ENCODE peak calls at places on chromosomes 11 and 22, in six cellular contexts. K is tibial nerve, R is body of pancreas, D is stomach, U is ovary, E is spleen. Z is an unnamed sample.

GRCh38 chr11:47912843-47913437 is 64.8 kb upstream of the NUP160 start:
- DNase-seq in K (no peak), R (no peak), D (no peak), U (no peak), E (no peak), Z (no peak)

GRCh38 chr11:58928082-58928574 is 11.2 kb upstream of the GLYATL1 start:
- DNase-seq in K (no peak), R (no peak), D (no peak), U (no peak), E (no peak), Z (no peak)

GRCh38 chr11:122199661-122200060 is 83.6 kb upstream of the BLID start:
- DNase-seq in K (no peak), R (no peak), D (no peak), U (no peak), E (no peak), Z (no peak)

GRCh38 chr11:12683857-12684256 is 9.6 kb downstream of the TEAD1 start:
- DNase-seq in K (no peak), R (no peak), D (no peak), U (no peak), E (no peak), Z (no peak)

GRCh38 chr11:32438346-32438882 is 3.1 kb upstream of the WT1 start:
- DNase-seq in K (no peak), R (no peak), D (no peak), U (no peak), E (no peak), Z (no peak)

GRCh38 chr11:56521955-56522354 is 21.1 kb downstream of the OR5M11 start:
- DNase-seq in K (no peak), R (no peak), D (no peak), U (no peak), E (no peak), Z (no peak)

GRCh38 chr22:25760294-25760693 is 18.3 kb downstream of the MYO18B start:
- DNase-seq in K (no peak), R (no peak), D (no peak), U (no peak), E (no peak), Z (no peak)

GRCh38 chr11:62588966-62589637 is 2.2 kb downstream of the TUT1 start:
- DNase-seq in K (no peak), R (no peak), D (no peak), U (peak; percentile 14), E (peak; percentile 47), Z (no peak)

GRCh38 chr11:34758262-34758661 is 137.4 kb downstream of the EHF start:
- DNase-seq in K (no peak), R (no peak), D (no peak), U (no peak), E (no peak), Z (peak; percentile 63)

GRCh38 chr11:73085189-73085875 is 56.8 kb downstream of the FCHSD2 start:
- DNase-seq in K (no peak), R (no peak), D (no peak), U (no peak), E (no peak), Z (no peak)

GRCh38 chr22:27207907-27208306 is 550.5 kb downstream of the MIAT start:
- DNase-seq in K (no peak), R (no peak), D (no peak), U (no peak), E (no peak), Z (no peak)

GRCh38 chr11:29272019-29272654 is 744.7 kb downstream of the KCNA4 start:
- DNase-seq in K (no peak), R (no peak), D (no peak), U (no peak), E (no peak), Z (no peak)

GRCh38 chr11:134124660-134125451 is 56.0 kb downstream of the JAM3 start:
- DNase-seq in K (peak; percentile 40), R (peak; percentile 28), D (peak; percentile 40), U (peak; percentile 38), E (peak; percentile 76), Z (peak; percentile 57)

GRCh38 chr11:123408619-123409455 is 21.2 kb upstream of the GRAMD1B start:
- DNase-seq in K (no peak), R (no peak), D (no peak), U (no peak), E (no peak), Z (no peak)

GRCh38 chr11:123407996-123408597 is 22.0 kb upstream of the GRAMD1B start:
- DNase-seq in K (no peak), R (no peak), D (no peak), U (no peak), E (no peak), Z (no peak)

GRCh38 chr11:123409456-123409801 is 20.6 kb upstream of the GRAMD1B start:
- DNase-seq in K (no peak), R (no peak), D (no peak), U (no peak), E (no peak), Z (no peak)

GRCh38 chr11:123407124-123407995 is 22.7 kb upstream of the GRAMD1B start:
- DNase-seq in K (no peak), R (peak; percentile 70), D (peak; percentile 73), U (peak; percentile 74), E (no peak), Z (peak; percentile 68)

DNA sequence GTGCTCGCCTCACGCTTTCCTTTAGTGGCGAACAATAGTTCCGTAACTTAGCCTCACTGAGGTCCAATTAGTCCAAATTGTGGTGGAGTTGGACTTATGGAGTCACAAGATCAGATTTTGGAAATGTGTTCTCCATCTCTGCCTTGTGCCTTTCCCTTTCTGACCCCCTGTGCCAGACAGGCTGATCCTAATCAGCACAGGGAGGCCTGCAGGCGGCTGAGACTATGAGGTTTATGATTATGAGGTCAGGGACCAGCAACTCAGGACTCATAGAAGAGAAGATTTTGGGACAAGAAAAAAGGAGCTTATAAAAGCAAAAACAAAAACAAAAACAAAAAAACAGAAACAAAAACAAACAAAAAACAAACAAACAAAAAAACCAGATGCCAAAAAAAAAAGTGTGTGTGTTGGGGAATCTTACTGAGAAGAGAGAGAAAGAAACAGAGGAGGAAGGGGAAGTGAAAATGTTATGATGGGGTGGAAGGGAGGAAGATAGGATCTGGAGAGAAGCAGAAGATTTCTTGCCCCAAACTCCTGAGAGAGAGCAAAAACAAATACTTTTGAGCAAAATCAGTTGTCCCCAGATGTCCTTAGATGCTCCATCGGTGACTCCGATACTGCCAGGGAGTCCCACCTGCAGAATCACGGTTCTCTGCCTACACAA is 20.1 kb upstream of the GRAMD1B start:
- DNase-seq in K (no peak), R (no peak), D (no peak), U (no peak), E (no peak), Z (no peak)
- H3K4me1 ChIP-seq in K (peaks cover 4% of the 10 kb centered on the region), R (no peaks in the 10 kb centered on the region), D (no peaks in the 10 kb centered on the region), U (no peaks in the 10 kb centered on the region), E (no peaks in the 10 kb centered on the region), Z (no peaks in the 10 kb centered on the region)

GRCh38 chr11:76209671-76209955 is 3.3 kb upstream of the WNT11 start:
- DNase-seq in K (no peak), R (no peak), D (no peak), U (no peak), E (no peak), Z (no peak)

GRCh38 chr11:76208438-76208828 is 2.1 kb upstream of the WNT11 start:
- DNase-seq in K (no peak), R (no peak), D (no peak), U (no peak), E (no peak), Z (no peak)

GRCh38 chr11:76208829-76209670 is 2.7 kb upstream of the WNT11 start:
- DNase-seq in K (peak; percentile 44), R (peak; percentile 85), D (peak; percentile 69), U (peak; percentile 72), E (peak; percentile 95), Z (peak; percentile 33)

GRCh38 chr11:76210920-76211851 is 4.9 kb upstream of the WNT11 start:
- DNase-seq in K (no peak), R (no peak), D (no peak), U (no peak), E (no peak), Z (no peak)

DNA sequence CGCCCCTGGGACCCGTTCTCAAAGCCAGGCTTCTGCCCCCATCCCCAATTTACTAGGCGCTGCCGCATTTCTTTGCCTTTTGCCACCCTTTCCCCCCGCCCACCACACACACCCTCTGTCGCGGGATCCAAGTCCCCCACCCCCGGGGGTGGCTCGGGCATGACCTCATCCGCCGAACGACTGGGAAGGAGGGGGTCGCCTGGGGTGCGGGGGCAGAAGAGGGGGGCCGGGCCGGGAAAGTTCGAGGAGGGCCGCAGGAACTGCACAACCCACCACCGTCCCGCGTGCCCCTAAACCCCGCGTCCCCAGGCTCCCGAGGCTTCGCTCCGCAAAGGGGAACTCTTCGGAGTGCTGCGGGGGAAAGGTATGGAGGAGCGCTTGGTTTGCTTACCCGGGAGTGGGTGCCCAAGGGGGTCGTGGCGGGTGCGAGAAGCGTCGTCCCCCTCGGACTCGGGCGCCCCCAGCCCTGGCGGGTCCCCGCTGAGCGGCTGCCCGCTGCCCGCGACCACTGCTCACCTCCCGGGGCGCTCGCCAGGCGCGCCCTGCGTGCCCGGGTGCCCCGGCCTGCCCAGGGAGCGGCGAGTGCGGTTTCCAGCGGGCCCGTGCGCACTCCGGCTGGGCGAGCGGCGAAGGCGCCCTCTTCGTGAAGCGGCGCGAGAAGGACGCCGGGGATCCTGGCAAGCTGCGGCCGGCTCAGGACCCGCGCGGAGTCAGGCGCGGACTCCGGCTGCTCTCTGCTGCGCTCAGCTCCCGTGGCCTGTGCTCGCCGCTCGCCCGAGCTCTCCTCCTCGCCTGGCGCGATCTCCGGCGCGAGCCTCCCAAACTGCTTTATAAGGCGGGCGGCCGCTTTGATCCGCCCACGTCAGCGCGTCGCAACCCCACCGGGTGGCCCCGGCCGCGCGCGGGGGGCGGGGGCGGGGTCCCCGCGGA is 3.9 kb upstream of the WNT11 start:
- DNase-seq in K (peak; percentile 63), R (peak; percentile 61), D (peak; percentile 50), U (peak; percentile 76), E (peak; percentile 80), Z (peak; percentile 51)
- TF ChIP-seq POLR2A in K (peak; percentile 62), R (peak; percentile 76), D (no peak), U (peak; percentile 35), E (no peak), Z (no peak)

GRCh38 chr11:118886681-118887111 is 3.0 kb downstream of the CXCR5 start:
- DNase-seq in K (no peak), R (no peak), D (no peak), U (no peak), E (peak; percentile 82), Z (no peak)

GRCh38 chr11:118887219-118887618 is 3.5 kb downstream of the CXCR5 start:
- DNase-seq in K (no peak), R (no peak), D (no peak), U (no peak), E (no peak), Z (no peak)

GRCh38 chr11:118885831-118886571 is 2.3 kb downstream of the CXCR5 start:
- DNase-seq in K (no peak), R (no peak), D (no peak), U (no peak), E (no peak), Z (no peak)

GRCh38 chr11:118889796-118890195 is 6.1 kb downstream of the CXCR5 start:
- DNase-seq in K (no peak), R (peak; percentile 63), D (no peak), U (no peak), E (no peak), Z (no peak)

DNA sequence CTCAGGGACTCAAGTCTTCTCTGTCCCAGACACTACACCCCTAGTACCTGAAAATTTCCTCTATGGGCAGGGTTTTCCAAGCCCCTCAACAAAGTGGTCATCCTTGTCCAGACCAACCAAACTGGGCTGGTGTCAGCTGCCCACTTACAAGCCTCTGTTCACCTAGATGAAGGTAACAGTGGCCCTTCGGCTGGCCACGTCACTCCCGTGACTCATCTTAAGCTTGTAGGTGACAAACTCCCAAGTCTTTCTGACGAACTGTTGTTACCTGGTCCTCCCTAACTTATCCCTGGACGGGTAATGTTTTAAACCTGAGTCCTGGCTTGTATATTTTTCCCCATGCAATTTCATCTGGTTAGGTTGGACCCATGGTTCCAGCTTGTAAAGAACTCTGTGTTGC is 4.7 kb downstream of the CXCR5 start:
- DNase-seq in K (no peak), R (no peak), D (no peak), U (no peak), E (no peak), Z (no peak)
- H3K4me1 ChIP-seq in K (peaks cover 31% of the 10 kb centered on the region), R (peaks cover 53% of the 10 kb centered on the region), D (peaks cover 14% of the 10 kb centered on the region), U (peaks cover 7% of the 10 kb centered on the region), E (peaks cover 56% of the 10 kb centered on the region), Z (no peaks in the 10 kb centered on the region)

GRCh38 chr11:108206171-108206570 is 16.3 kb downstream of the NPAT start:
- DNase-seq in K (no peak), R (no peak), D (no peak), U (no peak), E (no peak), Z (no peak)
- TF ChIP-seq POLR2A in K (no peak), R (no peak), D (no peak), U (no peak), E (no peak), Z (no peak)